ENCODE peak calls at places on chromosomes 5 and 9, in eight cellular contexts. N is ELR; S is iPS-NIHi11; F is stimulated activated naive CD4-positive, alpha-beta T cell; M is effector CD4-positive, alpha-beta T cell; H is B cell; Y is substantia nigra; E is ACHN. X is an unnamed sample.

GRCh38 chr5:37662789-37663475 is 176.9 kb downstream of the GDNF start:
- DNase-seq in M (no peak), Y (no peak), H (no peak), N (no peak), F (no peak), S (no peak), E (no peak), X (no peak)

GRCh38 chr5:23385036-23385435 is 122.4 kb upstream of the PRDM9 start:
- DNase-seq in H (no peak), S (no peak), M (no peak), F (no peak), E (no peak), N (no peak), Y (no peak), X (no peak)

GRCh38 chr5:149412783-149413476 is 33.8 kb upstream of the IL17B start:
- DNase-seq in F (no peak), Y (no peak), N (no peak), E (no peak), S (no peak), M (no peak), H (no peak), X (peak)

GRCh38 chr9:85858351-85858750 is 82.6 kb upstream of the NAA35 start:
- DNase-seq in N (no peak), S (no peak), M (no peak), E (no peak), H (no peak), F (no peak), Y (no peak), X (no peak)

GRCh38 chr9:81266086-81266485 is 423.3 kb downstream of the TLE1 start:
- DNase-seq in S (no peak), N (no peak), H (no peak), E (no peak), F (no peak), M (no peak), Y (no peak), X (no peak)

GRCh38 chr9:91533382-91533781 is 109.8 kb upstream of the NFIL3 start:
- DNase-seq in H (no peak), M (no peak), F (no peak), E (no peak), Y (no peak), S (no peak), N (no peak), X (no peak)

GRCh38 chr5:10301842-10302610 is 5.7 kb downstream of the CMBL start:
- DNase-seq in S (peak), E (no peak), F (no peak), H (no peak), N (no peak), Y (no peak), M (no peak), X (no peak)

GRCh38 chr9:133505186-133505830 is 19.5 kb downstream of the MYMK start:
- DNase-seq in N (peak), F (no peak), Y (no peak), E (no peak), M (no peak), S (no peak), H (no peak), X (peak)

GRCh38 chr9:129021091-129021490 is 7.0 kb downstream of the SH3GLB2 start:
- DNase-seq in S (no peak), E (no peak), N (no peak), M (no peak), H (peak), F (no peak), Y (no peak), X (peak)

GRCh38 chr5:113118298-113118697 is 141.7 kb downstream of the DCP2 start:
- DNase-seq in H (no peak), E (no peak), F (no peak), N (no peak), Y (no peak), M (no peak), S (no peak), X (no peak)

GRCh38 chr9:108048406-108049025 is 558.9 kb upstream of the KLF4 start:
- DNase-seq in M (no peak), Y (no peak), F (no peak), H (no peak), S (no peak), E (no peak), N (no peak), X (no peak)

GRCh38 chr9:109641079-109641659 is 138.8 kb upstream of the PALM2AKAP2 start:
- DNase-seq in S (no peak), E (no peak), M (no peak), N (no peak), F (no peak), Y (no peak), H (no peak), X (peak)

GRCh38 chr5:149839761-149840160 is 104.8 kb downstream of the PDE6A start:
- DNase-seq in Y (no peak), H (no peak), M (no peak), N (no peak), F (no peak), S (no peak), E (no peak), X (no peak)

GRCh38 chr9:87959916-87960581 is 14.3 kb downstream of the CDK20 start:
- DNase-seq in M (no peak), H (no peak), E (no peak), F (no peak), N (no peak), S (no peak), Y (no peak), X (no peak)

GRCh38 chr5:141834331-141834730 is 43.9 kb downstream of the PCDH1 start:
- DNase-seq in H (no peak), Y (no peak), F (no peak), S (no peak), N (no peak), E (no peak), M (no peak), X (peak)

GRCh38 chr5:1483856-1484255 is 38.6 kb upstream of the SLC6A3 start:
- DNase-seq in N (no peak), M (no peak), E (no peak), F (no peak), H (no peak), Y (no peak), S (no peak), X (no peak)

GRCh38 chr5:62395210-62395950 is 8.3 kb downstream of the DIMT1 start:
- DNase-seq in N (peak), F (no peak), M (no peak), E (no peak), S (no peak), H (no peak), Y (no peak), X (no peak)

GRCh38 chr9:114737118-114737517 is 55.1 kb upstream of the TEX48 start:
- DNase-seq in M (no peak), N (no peak), E (no peak), H (no peak), F (no peak), Y (no peak), S (no peak), X (no peak)

GRCh38 chr5:131776451-131776850 is 20.4 kb downstream of the FNIP1 start:
- DNase-seq in E (no peak), H (no peak), Y (no peak), S (no peak), M (no peak), F (no peak), N (no peak), X (no peak)

GRCh38 chr5:92544567-92544966 is 1036.5 kb downstream of the NR2F1-AS1 start:
- DNase-seq in H (no peak), Y (no peak), N (no peak), E (no peak), M (no peak), S (no peak), F (no peak), X (no peak)

GRCh38 chr9:91117959-91118651 is 243.6 kb downstream of the AUH start:
- DNase-seq in Y (peak), F (no peak), S (peak), H (peak), E (no peak), N (peak), M (no peak), X (peak)

GRCh38 chr5:93736284-93736683 is 5.1 kb downstream of the POU5F2 start:
- DNase-seq in E (no peak), S (no peak), F (no peak), M (no peak), Y (no peak), H (no peak), N (no peak), X (no peak)